ENCODE peak calls at places on chromosomes 11 and 22, in seven cellular contexts. E is HepG2, U is H9, D is transverse colon, O is lower lobe of right lung, K is prostate gland, I is psoas muscle. F is an unnamed sample.

GRCh38 chr11:18588297-18589252 is at the start of gene UEVLD:
- DNase-seq in D (peak; percentile 91), U (peak; percentile 90), O (peak; percentile 92), E (peak; percentile 81), I (peak; percentile 93), K (peak; percentile 85), F (peak; percentile 96)

GRCh38 chr11:112968988-112969714 is 7.9 kb downstream of the NCAM1 start:
- DNase-seq in E (no peak), O (no peak), U (no peak), I (no peak), D (no peak), K (no peak), F (no peak)

GRCh38 chr11:65639623-65640482 is 2.0 kb downstream of the SIPA1 start:
- DNase-seq in O (peak; percentile 72), D (peak; percentile 67), K (no peak), I (no peak), U (no peak), E (no peak), F (no peak)

GRCh38 chr11:45209904-45210699 is 63.7 kb downstream of the PRDM11 start:
- DNase-seq in O (peak; percentile 82), I (peak; percentile 80), D (peak; percentile 72), E (no peak), U (peak; percentile 72), K (peak; percentile 78), F (peak; percentile 98)

GRCh38 chr11:57116654-57117053 is 65.1 kb upstream of the LRRC55 start:
- DNase-seq in I (peak; percentile 24), D (peak; percentile 38), E (peak; percentile 25), K (no peak), U (peak; percentile 54), O (no peak), F (no peak)

GRCh38 chr11:46238967-46239800 is 38.3 kb upstream of the CREB3L1 start:
- DNase-seq in E (peak; percentile 40), O (peak; percentile 89), U (peak; percentile 95), I (peak; percentile 86), D (peak; percentile 86), K (peak; percentile 73), F (peak; percentile 94)

GRCh38 chr11:2261436-2262230 is 8.8 kb downstream of the ASCL2 start:
- DNase-seq in U (no peak), O (no peak), K (peak; percentile 3), E (no peak), I (no peak), D (no peak), F (no peak)

GRCh38 chr11:67517784-67518552 is 5.3 kb downstream of the CABP2 start:
- DNase-seq in E (no peak), U (no peak), I (no peak), O (no peak), K (no peak), D (no peak), F (peak; percentile 54)

GRCh38 chr11:69264486-69264885 is 29.5 kb upstream of the MYEOV start:
- DNase-seq in O (no peak), E (no peak), D (no peak), I (no peak), U (no peak), K (no peak), F (no peak)

DNA sequence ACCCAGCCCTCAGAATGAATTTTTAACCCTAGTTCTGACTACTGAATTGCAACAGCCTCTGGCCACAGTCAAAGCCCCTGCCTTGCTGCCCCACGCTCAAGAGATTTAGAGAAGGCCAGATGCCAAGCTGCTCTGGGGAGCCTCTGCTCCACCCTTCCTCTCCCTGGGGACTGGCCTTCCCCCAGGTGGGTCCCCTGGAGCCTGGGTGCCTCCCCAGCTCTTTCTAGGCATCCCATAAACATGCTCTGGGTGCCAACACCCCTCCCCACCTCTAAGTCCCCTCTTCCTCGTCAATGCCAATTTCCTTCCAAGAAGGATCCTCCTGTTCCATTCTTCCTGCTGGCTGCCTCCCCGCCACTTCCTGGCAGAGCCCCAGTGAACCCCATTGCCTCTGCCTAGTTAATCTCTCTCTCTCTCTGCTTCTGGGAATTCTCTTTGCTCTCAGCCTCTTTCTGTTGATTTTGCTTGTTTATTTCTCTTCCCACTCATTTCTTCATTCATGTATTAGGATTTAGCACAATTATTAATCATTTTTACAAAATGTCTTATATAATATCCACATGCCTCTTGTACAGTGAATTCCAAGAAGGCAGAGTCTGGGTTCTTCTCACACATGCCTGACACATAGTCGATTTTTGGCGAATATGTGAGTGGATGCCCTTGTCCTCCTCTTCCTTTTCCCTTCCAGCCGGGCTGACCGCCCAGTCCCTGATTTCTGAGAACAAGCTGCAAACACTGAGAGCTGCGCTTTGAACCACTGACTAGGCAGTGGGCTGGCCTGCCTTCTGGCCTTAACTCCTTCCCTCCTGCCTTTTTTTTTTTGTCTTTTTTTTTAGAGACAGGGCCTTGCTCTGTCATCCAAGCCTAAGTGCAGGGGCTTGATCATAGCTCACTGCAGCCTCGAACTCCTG is 17.5 kb downstream of the UQCR10 start:
- DNase-seq in I (peak; percentile 66), K (no peak), E (peak; percentile 38), U (no peak), O (no peak), D (no peak), F (no peak)
- H3K27ac ChIP-seq in I (peak overlapping the region; percentile 7), K (peak overlapping the region; percentile 43), E (peak overlapping the region; percentile 28), U (no peak overlapping the region), O (peak overlapping the region; percentile 49), D (peak overlapping the region; percentile 51), F (peak overlapping the region; percentile 35)

DNA sequence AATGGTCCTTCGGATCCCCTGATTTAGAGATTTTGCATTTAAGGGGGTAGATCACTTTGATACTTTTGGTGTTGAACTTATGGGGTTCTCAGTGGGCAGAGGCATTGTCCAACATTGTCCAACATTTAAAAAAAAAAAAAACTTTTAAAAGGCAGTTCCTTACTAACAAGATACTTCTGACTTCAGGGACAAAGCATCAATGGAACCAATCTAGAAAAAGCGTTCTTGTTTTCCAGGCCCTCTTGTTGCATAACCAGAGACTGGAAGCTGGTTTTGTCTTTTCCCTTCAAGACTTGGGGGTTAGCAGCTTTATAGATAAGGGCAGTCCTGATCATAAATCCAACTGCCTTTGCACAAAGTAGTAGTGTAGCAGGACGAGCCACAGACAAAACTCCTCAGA is 40.4 kb downstream of the ACER3 start:
- DNase-seq in D (no peak), K (no peak), I (no peak), U (no peak), O (no peak), E (no peak), F (no peak)
- TF ChIP-seq CTCF in D (no peak), K (no peak), I (no peak), U (no peak), O (no peak), E (no peak), F (no peak)

DNA sequence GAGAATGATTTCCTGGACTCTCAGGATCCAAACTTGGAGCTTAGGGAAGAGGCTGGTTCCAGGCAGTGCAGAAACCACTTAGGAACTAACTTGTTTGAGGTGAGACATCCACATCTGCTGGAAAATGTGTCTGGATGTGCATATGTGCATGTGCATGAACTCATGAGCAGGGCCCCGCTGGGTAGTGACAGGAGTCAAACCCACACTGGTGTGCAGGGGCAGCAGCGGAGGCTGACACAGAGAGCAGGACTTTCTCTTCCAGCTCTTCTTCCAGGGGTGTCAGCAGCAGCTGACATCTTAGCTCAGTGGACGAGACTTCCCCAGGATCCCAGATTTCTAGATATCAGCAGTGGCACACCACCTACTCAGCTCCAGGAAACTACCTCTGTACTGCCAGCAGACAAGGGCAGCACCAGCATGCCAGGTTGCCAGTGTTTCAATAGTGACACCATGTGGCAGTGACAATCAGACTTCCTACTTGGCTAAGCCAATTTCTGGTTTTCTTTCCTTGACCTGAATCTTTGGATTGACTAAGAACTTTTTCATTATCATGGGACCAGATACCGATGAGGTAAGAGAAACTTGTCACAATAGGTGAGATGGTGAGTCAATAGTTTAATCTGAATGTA is 227.5 kb upstream of the ZC3H12C start:
- DNase-seq in E (no peak), I (no peak), O (no peak), D (no peak), K (no peak), U (peak; percentile 30), F (no peak)
- H3K27ac ChIP-seq in E (no peak overlapping the region), I (no peak overlapping the region), O (no peak overlapping the region), D (no peak overlapping the region), K (no peak overlapping the region), U (no peak overlapping the region), F (no peak overlapping the region)

GRCh38 chr22:26937213-26937612 is 279.8 kb downstream of the MIAT start:
- DNase-seq in U (no peak), I (no peak), K (no peak), D (no peak), E (no peak), O (no peak), F (no peak)
- TF ChIP-seq CTCF in U (peak; percentile 50), I (no peak), K (no peak), D (no peak), E (no peak), O (no peak), F (no peak)

GRCh38 chr22:41842996-41843970 is 10.4 kb downstream of the SREBF2 start:
- DNase-seq in I (no peak), U (no peak), O (no peak), D (no peak), K (no peak), E (peak; percentile 61), F (no peak)
- H3K27ac ChIP-seq in I (no peak overlapping the region), U (no peak overlapping the region), O (peak overlapping the region; percentile 8), D (peak overlapping the region; percentile 80), K (peak overlapping the region; percentile 84), E (peak overlapping the region; percentile 53), F (no peak overlapping the region)

DNA sequence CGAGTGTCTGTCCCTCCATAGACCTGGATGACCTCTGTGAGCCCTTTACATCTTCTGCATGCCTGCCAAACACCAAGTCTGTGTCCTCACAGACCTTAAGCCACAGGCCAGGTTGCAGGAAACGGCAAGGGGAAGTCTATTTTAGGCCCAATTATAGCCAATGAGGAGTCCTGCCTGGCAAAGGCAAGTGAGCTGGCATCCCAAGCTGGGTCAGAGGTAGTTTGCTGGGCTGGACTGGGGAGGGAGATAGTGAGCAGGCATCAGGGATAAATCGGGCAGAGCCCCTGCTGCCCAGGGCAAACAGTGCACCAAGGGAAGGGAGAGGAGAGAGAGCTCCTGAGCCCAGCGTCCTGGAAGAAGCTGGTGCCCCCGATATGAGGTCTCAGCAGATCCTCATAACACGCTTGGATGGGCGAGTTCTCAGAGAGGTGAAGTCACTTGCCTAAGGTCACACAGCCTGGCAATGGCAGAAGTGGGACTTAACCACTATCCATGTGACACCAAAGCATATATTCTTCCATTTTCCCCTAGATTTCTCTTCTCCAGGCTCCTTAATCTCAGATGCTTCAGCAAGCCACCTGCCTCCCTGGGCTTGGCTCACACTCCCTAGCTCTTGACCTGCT is 3.7 kb upstream of the RELT start:
- DNase-seq in I (no peak), O (no peak), K (no peak), E (peak; percentile 25), D (no peak), U (peak; percentile 68), F (no peak)
- TF ChIP-seq CTCF in I (peak; percentile 18), O (no peak), K (no peak), E (peak; percentile 16), D (no peak), U (peak; percentile 53), F (no peak)

GRCh38 chr22:37624876-37625275 is 14.6 kb upstream of the SH3BP1 start:
- DNase-seq in K (no peak), D (no peak), E (no peak), U (no peak), O (no peak), I (no peak), F (no peak)

GRCh38 chr22:37623075-37624016 is 14.7 kb downstream of the GGA1 start:
- DNase-seq in U (peak; percentile 85), D (peak; percentile 76), O (peak; percentile 83), E (peak; percentile 50), K (no peak), I (peak; percentile 70), F (peak; percentile 85)

GRCh38 chr22:37626144-37626543 is 13.3 kb upstream of the SH3BP1 start:
- DNase-seq in I (peak; percentile 86), K (peak; percentile 79), D (peak; percentile 68), O (peak; percentile 76), E (no peak), U (no peak), F (peak; percentile 98)

GRCh38 chr22:37625737-37626136 is 13.7 kb upstream of the SH3BP1 start:
- DNase-seq in O (no peak), E (no peak), I (no peak), U (no peak), K (no peak), D (no peak), F (no peak)

GRCh38 chr22:37624017-37624365 is 15.4 kb downstream of the GGA1 start:
- DNase-seq in D (peak; percentile 85), K (no peak), O (peak; percentile 75), U (no peak), E (no peak), I (no peak), F (no peak)
- H3K27ac ChIP-seq in D (peak overlapping the region; percentile 91), K (peak overlapping the region; percentile 3), O (no peak overlapping the region), U (no peak overlapping the region), E (no peak overlapping the region), I (no peak overlapping the region), F (peak overlapping the region; percentile 82)

F was measured in sigmoid colon.